ENCODE peak calls at places on chromosomes 3 and 15, in nine cellular contexts. One of them, this sample, is unnamed.

GRCh38 chr3:51642462-51642861 is 28.6 kb upstream of the TEX264 start:
- DNase-seq in cardiac muscle cell: peak
- DNase-seq in AG08396: no peak
- DNase-seq in hypothalamus: no peak
- DNase-seq in NCI-H2171 treated with DMSO at 0.1 percent for 48 hours: no peak
- DNase-seq in cardiac fibroblast: peak
- DNase-seq in H54: no peak
- DNase-seq in NCI-H1092 treated with DMSO at 0.1 percent for 48 hours: no peak
- DNase-seq in posterior vena cava: no peak
- DNase-seq in this sample: no peak

GRCh38 chr3:63791974-63792373 is 27.1 kb upstream of the C3orf49 start:
- DNase-seq in cardiac muscle cell: peak
- DNase-seq in AG08396: peak
- DNase-seq in hypothalamus: no peak
- DNase-seq in NCI-H2171 treated with DMSO at 0.1 percent for 48 hours: no peak
- DNase-seq in cardiac fibroblast: peak
- DNase-seq in H54: no peak
- DNase-seq in NCI-H1092 treated with DMSO at 0.1 percent for 48 hours: no peak
- DNase-seq in posterior vena cava: no peak
- DNase-seq in this sample: peak

GRCh38 chr3:9736831-9737230 is 5.3 kb downstream of the BRPF1 start:
- DNase-seq in cardiac muscle cell: no peak
- DNase-seq in AG08396: no peak
- DNase-seq in hypothalamus: no peak
- DNase-seq in NCI-H2171 treated with DMSO at 0.1 percent for 48 hours: no peak
- DNase-seq in cardiac fibroblast: no peak
- DNase-seq in H54: no peak
- DNase-seq in NCI-H1092 treated with DMSO at 0.1 percent for 48 hours: no peak
- DNase-seq in posterior vena cava: no peak
- DNase-seq in this sample: no peak

GRCh38 chr15:74983725-74984231 is 11.6 kb upstream of the SCAMP5 start:
- DNase-seq in cardiac muscle cell: no peak
- DNase-seq in AG08396: no peak
- DNase-seq in hypothalamus: no peak
- DNase-seq in NCI-H2171 treated with DMSO at 0.1 percent for 48 hours: no peak
- DNase-seq in cardiac fibroblast: no peak
- DNase-seq in H54: no peak
- DNase-seq in NCI-H1092 treated with DMSO at 0.1 percent for 48 hours: no peak
- DNase-seq in posterior vena cava: no peak
- DNase-seq in this sample: no peak

GRCh38 chr3:12325594-12326295 is 36.9 kb downstream of the PPARG start:
- DNase-seq in cardiac muscle cell: no peak
- DNase-seq in AG08396: no peak
- DNase-seq in hypothalamus: no peak
- DNase-seq in NCI-H2171 treated with DMSO at 0.1 percent for 48 hours: no peak
- DNase-seq in cardiac fibroblast: no peak
- DNase-seq in H54: no peak
- DNase-seq in NCI-H1092 treated with DMSO at 0.1 percent for 48 hours: no peak
- DNase-seq in posterior vena cava: no peak
- DNase-seq in this sample: no peak

GRCh38 chr15:47355759-47356158 is 361.5 kb upstream of the SEMA6D start:
- DNase-seq in cardiac muscle cell: no peak
- DNase-seq in AG08396: no peak
- DNase-seq in hypothalamus: no peak
- DNase-seq in NCI-H2171 treated with DMSO at 0.1 percent for 48 hours: no peak
- DNase-seq in cardiac fibroblast: no peak
- DNase-seq in H54: no peak
- DNase-seq in NCI-H1092 treated with DMSO at 0.1 percent for 48 hours: no peak
- DNase-seq in posterior vena cava: no peak
- DNase-seq in this sample: no peak

GRCh38 chr15:86021281-86022264 is 58.1 kb upstream of the AGBL1 start:
- DNase-seq in cardiac muscle cell: no peak
- DNase-seq in AG08396: no peak
- DNase-seq in hypothalamus: no peak
- DNase-seq in NCI-H2171 treated with DMSO at 0.1 percent for 48 hours: peak
- DNase-seq in cardiac fibroblast: no peak
- DNase-seq in H54: peak
- DNase-seq in NCI-H1092 treated with DMSO at 0.1 percent for 48 hours: no peak
- DNase-seq in posterior vena cava: no peak
- DNase-seq in this sample: no peak

GRCh38 chr3:188440563-188440962 is 286.6 kb downstream of the LPP start:
- DNase-seq in cardiac muscle cell: no peak
- DNase-seq in AG08396: no peak
- DNase-seq in hypothalamus: no peak
- DNase-seq in NCI-H2171 treated with DMSO at 0.1 percent for 48 hours: no peak
- DNase-seq in cardiac fibroblast: no peak
- DNase-seq in H54: no peak
- DNase-seq in NCI-H1092 treated with DMSO at 0.1 percent for 48 hours: no peak
- DNase-seq in posterior vena cava: no peak
- DNase-seq in this sample: no peak

GRCh38 chr3:34015204-34016142 is 217.0 kb downstream of the PDCD6IP start:
- DNase-seq in cardiac muscle cell: peak
- DNase-seq in AG08396: no peak
- DNase-seq in hypothalamus: no peak
- DNase-seq in NCI-H2171 treated with DMSO at 0.1 percent for 48 hours: no peak
- DNase-seq in cardiac fibroblast: peak
- DNase-seq in H54: no peak
- DNase-seq in NCI-H1092 treated with DMSO at 0.1 percent for 48 hours: no peak
- DNase-seq in posterior vena cava: no peak
- DNase-seq in this sample: no peak

GRCh38 chr3:40079203-40079844 is 230.2 kb upstream of the EIF1B start:
- DNase-seq in cardiac muscle cell: peak
- DNase-seq in AG08396: peak
- DNase-seq in hypothalamus: no peak
- DNase-seq in NCI-H2171 treated with DMSO at 0.1 percent for 48 hours: no peak
- DNase-seq in cardiac fibroblast: peak
- DNase-seq in H54: no peak
- DNase-seq in NCI-H1092 treated with DMSO at 0.1 percent for 48 hours: no peak
- DNase-seq in posterior vena cava: no peak
- DNase-seq in this sample: no peak

GRCh38 chr3:45333549-45333948 is 54.8 kb upstream of the LARS2 start:
- DNase-seq in cardiac muscle cell: peak
- DNase-seq in AG08396: no peak
- DNase-seq in hypothalamus: no peak
- DNase-seq in NCI-H2171 treated with DMSO at 0.1 percent for 48 hours: no peak
- DNase-seq in cardiac fibroblast: peak
- DNase-seq in H54: no peak
- DNase-seq in NCI-H1092 treated with DMSO at 0.1 percent for 48 hours: no peak
- DNase-seq in posterior vena cava: no peak
- DNase-seq in this sample: no peak

GRCh38 chr3:162978136-162978535 is 1481.5 kb downstream of the OTOL1 start:
- DNase-seq in cardiac muscle cell: peak
- DNase-seq in AG08396: no peak
- DNase-seq in hypothalamus: no peak
- DNase-seq in NCI-H2171 treated with DMSO at 0.1 percent for 48 hours: no peak
- DNase-seq in cardiac fibroblast: no peak
- DNase-seq in H54: no peak
- DNase-seq in NCI-H1092 treated with DMSO at 0.1 percent for 48 hours: no peak
- DNase-seq in posterior vena cava: no peak
- DNase-seq in this sample: no peak

GRCh38 chr3:173993299-173993698 is 595.8 kb downstream of the NLGN1 start:
- DNase-seq in cardiac muscle cell: peak
- DNase-seq in AG08396: peak
- DNase-seq in hypothalamus: no peak
- DNase-seq in NCI-H2171 treated with DMSO at 0.1 percent for 48 hours: peak
- DNase-seq in cardiac fibroblast: peak
- DNase-seq in H54: peak
- DNase-seq in NCI-H1092 treated with DMSO at 0.1 percent for 48 hours: peak
- DNase-seq in posterior vena cava: no peak
- DNase-seq in this sample: no peak

GRCh38 chr3:7520593-7520992 is 659.7 kb downstream of the GRM7 start:
- DNase-seq in cardiac muscle cell: no peak
- DNase-seq in AG08396: no peak
- DNase-seq in hypothalamus: no peak
- DNase-seq in NCI-H2171 treated with DMSO at 0.1 percent for 48 hours: no peak
- DNase-seq in cardiac fibroblast: no peak
- DNase-seq in H54: no peak
- DNase-seq in NCI-H1092 treated with DMSO at 0.1 percent for 48 hours: no peak
- DNase-seq in posterior vena cava: no peak
- DNase-seq in this sample: no peak

GRCh38 chr15:34883042-34883441 is 86.5 kb downstream of the AQR start:
- DNase-seq in cardiac muscle cell: peak
- DNase-seq in AG08396: no peak
- DNase-seq in hypothalamus: no peak
- DNase-seq in NCI-H2171 treated with DMSO at 0.1 percent for 48 hours: no peak
- DNase-seq in cardiac fibroblast: no peak
- DNase-seq in H54: no peak
- DNase-seq in NCI-H1092 treated with DMSO at 0.1 percent for 48 hours: no peak
- DNase-seq in posterior vena cava: no peak
- DNase-seq in this sample: no peak

GRCh38 chr3:32239638-32240550 is 1.4 kb downstream of the CMTM8 start:
- DNase-seq in cardiac muscle cell: peak
- DNase-seq in AG08396: peak
- DNase-seq in hypothalamus: no peak
- DNase-seq in NCI-H2171 treated with DMSO at 0.1 percent for 48 hours: peak
- DNase-seq in cardiac fibroblast: peak
- DNase-seq in H54: no peak
- DNase-seq in NCI-H1092 treated with DMSO at 0.1 percent for 48 hours: peak
- DNase-seq in posterior vena cava: no peak
- DNase-seq in this sample: no peak

GRCh38 chr15:95259513-95259912 is 1028.2 kb downstream of the MCTP2 start:
- DNase-seq in cardiac muscle cell: peak
- DNase-seq in AG08396: peak
- DNase-seq in hypothalamus: peak
- DNase-seq in NCI-H2171 treated with DMSO at 0.1 percent for 48 hours: peak
- DNase-seq in cardiac fibroblast: peak
- DNase-seq in H54: peak
- DNase-seq in NCI-H1092 treated with DMSO at 0.1 percent for 48 hours: peak
- DNase-seq in posterior vena cava: peak
- DNase-seq in this sample: peak

GRCh38 chr3:15361494-15362214 is 29.3 kb upstream of the SH3BP5 start:
- DNase-seq in cardiac muscle cell: peak
- DNase-seq in AG08396: no peak
- DNase-seq in hypothalamus: no peak
- DNase-seq in NCI-H2171 treated with DMSO at 0.1 percent for 48 hours: no peak
- DNase-seq in cardiac fibroblast: peak
- DNase-seq in H54: no peak
- DNase-seq in NCI-H1092 treated with DMSO at 0.1 percent for 48 hours: no peak
- DNase-seq in posterior vena cava: no peak
- DNase-seq in this sample: no peak

GRCh38 chr15:43441316-43441715 is 51.6 kb downstream of the TP53BP1 start:
- DNase-seq in cardiac muscle cell: peak
- DNase-seq in AG08396: peak
- DNase-seq in hypothalamus: no peak
- DNase-seq in NCI-H2171 treated with DMSO at 0.1 percent for 48 hours: peak
- DNase-seq in cardiac fibroblast: peak
- DNase-seq in H54: peak
- DNase-seq in NCI-H1092 treated with DMSO at 0.1 percent for 48 hours: no peak
- DNase-seq in posterior vena cava: no peak
- DNase-seq in this sample: no peak

GRCh38 chr3:29789686-29790085 is 508.8 kb downstream of the RBMS3 start:
- DNase-seq in cardiac muscle cell: no peak
- DNase-seq in AG08396: no peak
- DNase-seq in hypothalamus: no peak
- DNase-seq in NCI-H2171 treated with DMSO at 0.1 percent for 48 hours: no peak
- DNase-seq in cardiac fibroblast: peak
- DNase-seq in H54: no peak
- DNase-seq in NCI-H1092 treated with DMSO at 0.1 percent for 48 hours: no peak
- DNase-seq in posterior vena cava: no peak
- DNase-seq in this sample: no peak

GRCh38 chr15:39869858-39870515 is 50.1 kb downstream of the GPR176 start:
- DNase-seq in cardiac muscle cell: peak
- DNase-seq in AG08396: no peak
- DNase-seq in hypothalamus: no peak
- DNase-seq in NCI-H2171 treated with DMSO at 0.1 percent for 48 hours: no peak
- DNase-seq in cardiac fibroblast: no peak
- DNase-seq in H54: no peak
- DNase-seq in NCI-H1092 treated with DMSO at 0.1 percent for 48 hours: no peak
- DNase-seq in posterior vena cava: no peak
- DNase-seq in this sample: no peak

GRCh38 chr3:79490165-79491028 is 277.4 kb downstream of the ROBO1 start:
- DNase-seq in cardiac muscle cell: peak
- DNase-seq in AG08396: peak
- DNase-seq in hypothalamus: peak
- DNase-seq in NCI-H2171 treated with DMSO at 0.1 percent for 48 hours: no peak
- DNase-seq in cardiac fibroblast: peak
- DNase-seq in H54: peak
- DNase-seq in NCI-H1092 treated with DMSO at 0.1 percent for 48 hours: no peak
- DNase-seq in posterior vena cava: no peak
- DNase-seq in this sample: no peak

GRCh38 chr3:171251842-171252241 is 208.4 kb downstream of the TNIK start:
- DNase-seq in cardiac muscle cell: peak
- DNase-seq in AG08396: no peak
- DNase-seq in hypothalamus: no peak
- DNase-seq in NCI-H2171 treated with DMSO at 0.1 percent for 48 hours: no peak
- DNase-seq in cardiac fibroblast: peak
- DNase-seq in H54: no peak
- DNase-seq in NCI-H1092 treated with DMSO at 0.1 percent for 48 hours: no peak
- DNase-seq in posterior vena cava: no peak
- DNase-seq in this sample: no peak

GRCh38 chr15:29998017-29998416 is 84.7 kb upstream of the GOLGA8J start:
- DNase-seq in cardiac muscle cell: no peak
- DNase-seq in AG08396: no peak
- DNase-seq in hypothalamus: no peak
- DNase-seq in NCI-H2171 treated with DMSO at 0.1 percent for 48 hours: no peak
- DNase-seq in cardiac fibroblast: no peak
- DNase-seq in H54: no peak
- DNase-seq in NCI-H1092 treated with DMSO at 0.1 percent for 48 hours: no peak
- DNase-seq in posterior vena cava: no peak
- DNase-seq in this sample: no peak

GRCh38 chr3:124837730-124838186 is 49.4 kb downstream of the ITGB5 start:
- DNase-seq in cardiac muscle cell: peak
- DNase-seq in AG08396: peak
- DNase-seq in hypothalamus: no peak
- DNase-seq in NCI-H2171 treated with DMSO at 0.1 percent for 48 hours: no peak
- DNase-seq in cardiac fibroblast: peak
- DNase-seq in H54: no peak
- DNase-seq in NCI-H1092 treated with DMSO at 0.1 percent for 48 hours: no peak
- DNase-seq in posterior vena cava: peak
- DNase-seq in this sample: no peak